ENCODE peak calls at places on chromosomes 12 and 14, in four cellular contexts. P, A, G and W are unnamed samples.
A peak's percentile ranks its signal among the peaks of the same experiment; 100 is the strongest.

GRCh38 chr12:24960222-24960855 is 11.4 kb upstream of the BCAT1 start:
- DNase-seq in P (peak; percentile 72), A (no peak), G (no peak), W (peak; percentile 21)

GRCh38 chr14:29822430-29822709 is 105.3 kb downstream of the PRKD1 start:
- DNase-seq in P (no peak), A (no peak), G (no peak), W (no peak)

GRCh38 chr12:119225454-119225853 is 46.7 kb downstream of the HSPB8 start:
- DNase-seq in P (no peak), A (no peak), G (no peak), W (no peak)

GRCh38 chr14:69066396-69067171 is 86.3 kb downstream of the DCAF5 start:
- DNase-seq in P (no peak), A (no peak), G (no peak), W (no peak)

GRCh38 chr12:14264316-14264715 is 101.2 kb upstream of the ATF7IP start:
- DNase-seq in P (no peak), A (no peak), G (no peak), W (no peak)

GRCh38 chr14:22845821-22846625 is 9.6 kb downstream of the MMP14 start:
- DNase-seq in P (no peak), A (no peak), G (no peak), W (no peak)

GRCh38 chr12:115472852-115473251 is 788.9 kb upstream of the TBX3 start:
- DNase-seq in P (no peak), A (no peak), G (no peak), W (no peak)

GRCh38 chr12:110689002-110689600 is at the start of gene HVCN1:
- DNase-seq in P (peak; percentile 42), A (no peak), G (peak; percentile 14), W (peak; percentile 20)